ENCODE peak calls at places on chromosomes 1 and 21, in six cellular contexts. H, N, S, P, B and Q are unnamed samples.

GRCh38 chr1:38766125-38766524 is 93.4 kb downstream of the RRAGC start:
- DNase-seq in S (no peak), N (no peak), B (no peak), P (no peak), H (no peak), Q (no peak)

GRCh38 chr1:172167801-172168596 is 252.5 kb upstream of the C1orf105 start:
- DNase-seq in B (no peak), S (no peak), H (peak), P (peak), N (peak), Q (no peak)

GRCh38 chr1:113980120-113980519 is 846 bp downstream of the OLFML3 start:
- DNase-seq in P (peak), S (no peak), H (no peak), N (no peak), B (no peak), Q (no peak)

GRCh38 chr1:66434096-66434495 is 99.9 kb upstream of the SGIP1 start:
- DNase-seq in H (peak), B (no peak), N (peak), S (no peak), P (no peak), Q (no peak)

GRCh38 chr1:211472724-211473123 is 19.2 kb downstream of the RD3 start:
- DNase-seq in N (peak), S (no peak), H (no peak), B (no peak), P (no peak), Q (no peak)

GRCh38 chr1:49358036-49358435 is 581.3 kb upstream of the BEND5 start:
- DNase-seq in B (no peak), P (no peak), H (no peak), N (no peak), S (no peak), Q (no peak)

GRCh38 chr1:78491311-78492071 is 717 bp downstream of the PTGFR start:
- DNase-seq in S (no peak), B (peak), P (peak), H (peak), N (peak), Q (peak)

GRCh38 chr1:11653616-11654570 is at the start of gene FBXO2:
- DNase-seq in P (no peak), N (no peak), B (peak), H (peak), S (no peak), Q (no peak)

GRCh38 chr1:147105909-147106308 is 66.4 kb downstream of the PRKAB2 start:
- DNase-seq in N (no peak), H (no peak), S (no peak), P (no peak), B (no peak), Q (no peak)

GRCh38 chr1:43350976-43351375 is 7.8 kb upstream of the CDC20 start:
- DNase-seq in B (no peak), N (no peak), P (no peak), H (no peak), S (no peak), Q (no peak)

GRCh38 chr21:25952306-25952705 is 217.5 kb downstream of the GABPA start:
- DNase-seq in N (no peak), P (no peak), H (no peak), B (no peak), S (no peak), Q (peak)

GRCh38 chr1:42004860-42005259 is 86.1 kb upstream of the HIVEP3 start:
- DNase-seq in N (no peak), B (no peak), S (no peak), H (no peak), P (no peak), Q (no peak)

GRCh38 chr1:3029991-3030662 is 8.9 kb downstream of the ACTRT2 start:
- DNase-seq in H (no peak), P (no peak), B (no peak), N (no peak), S (no peak), Q (no peak)

GRCh38 chr1:25866288-25866687 is 7.0 kb upstream of the AUNIP start:
- DNase-seq in H (no peak), P (no peak), B (no peak), N (no peak), S (no peak), Q (no peak)

GRCh38 chr1:65991694-65992093 is 199.0 kb downstream of the PDE4B start:
- DNase-seq in B (no peak), P (no peak), S (no peak), H (no peak), N (no peak), Q (no peak)

GRCh38 chr1:233140974-233141373 is 154.6 kb downstream of the PCNX2 start:
- DNase-seq in S (no peak), B (no peak), N (no peak), P (peak), H (no peak), Q (no peak)

GRCh38 chr1:152436593-152437338 is 22.7 kb upstream of the CRNN start:
- DNase-seq in N (peak), H (peak), S (no peak), B (no peak), P (no peak), Q (peak)

GRCh38 chr1:223525957-223526356 is 132.7 kb downstream of the CCDC185 start:
- DNase-seq in B (no peak), P (no peak), H (no peak), N (no peak), S (no peak), Q (no peak)

GRCh38 chr1:43340559-43340958 is 2.9 kb downstream of the MPL start:
- DNase-seq in B (no peak), S (no peak), N (no peak), H (no peak), P (no peak), Q (no peak)

GRCh38 chr1:16213013-16213412 is 561 bp upstream of the ARHGEF19 start:
- DNase-seq in H (no peak), N (no peak), B (no peak), P (no peak), S (no peak), Q (no peak)

GRCh38 chr1:9840176-9840575 is 16.4 kb upstream of the CLSTN1 start:
- DNase-seq in H (no peak), B (no peak), N (no peak), P (no peak), S (no peak), Q (no peak)

GRCh38 chr1:57761628-57762027 is 337.8 kb upstream of the DAB1 start:
- DNase-seq in B (no peak), S (no peak), P (no peak), H (no peak), N (no peak), Q (no peak)

GRCh38 chr21:26795866-26796329 is 49.3 kb downstream of the ADAMTS1 start:
- DNase-seq in B (peak), N (peak), S (no peak), H (peak), P (peak), Q (peak)

GRCh38 chr1:54160351-54160750 is 7.6 kb upstream of the CDCP2 start:
- DNase-seq in P (no peak), B (no peak), S (no peak), N (no peak), H (no peak), Q (no peak)

GRCh38 chr1:25653558-25653957 is 37.0 kb downstream of the MAN1C1 start:
- DNase-seq in N (no peak), P (no peak), H (no peak), B (no peak), S (no peak), Q (no peak)

GRCh38 chr21:44817914-44818635 is at the start of gene SUMO3:
- DNase-seq in B (peak), N (peak), H (peak), S (peak), P (peak), Q (peak)

GRCh38 chr1:41681331-41682136 is 197.1 kb upstream of the EDN2 start:
- DNase-seq in B (no peak), N (no peak), P (peak), H (no peak), S (no peak), Q (no peak)